ENCODE peak calls at places on chromosomes 1 and 21, in four cellular contexts. T, I, V and A are unnamed samples.

GRCh38 chr1:150268342-150268705 is 492 bp downstream of the APH1A start:
- DNase-seq in T (peak), I (peak), V (no peak), A (peak)

GRCh38 chr1:169679692-169680091 is 31.7 kb downstream of the SELL start:
- DNase-seq in T (no peak), I (no peak), V (no peak), A (no peak)

GRCh38 chr21:41931041-41931451 is 22.8 kb downstream of the C2CD2 start:
- DNase-seq in T (peak), I (no peak), V (no peak), A (peak)

GRCh38 chr21:46320331-46320801 is 3.3 kb downstream of the C21orf58 start:
- DNase-seq in T (no peak), I (no peak), V (no peak), A (no peak)

GRCh38 chr1:79224537-79224936 is 218.0 kb upstream of the ADGRL4 start:
- DNase-seq in T (no peak), I (no peak), V (no peak), A (no peak)

GRCh38 chr1:6052543-6053205 is 7.0 kb downstream of the KCNAB2 start:
- DNase-seq in T (peak), I (peak), V (peak), A (peak)

GRCh38 chr1:234357831-234358230 is 15.4 kb upstream of the COA6 start:
- DNase-seq in T (no peak), I (no peak), V (no peak), A (no peak)

GRCh38 chr1:94852758-94853157 is 32.6 kb downstream of the SLC44A3 start:
- DNase-seq in T (no peak), I (no peak), V (no peak), A (no peak)

GRCh38 chr1:80218112-80218511 is 1211.6 kb upstream of the ADGRL4 start:
- DNase-seq in T (peak), I (no peak), V (peak), A (no peak)

GRCh38 chr1:8263806-8264205 is 54.1 kb upstream of the SLC45A1 start:
- DNase-seq in T (no peak), I (no peak), V (no peak), A (no peak)

GRCh38 chr1:1371741-1372711 is 3.0 kb downstream of the AURKAIP1 start:
- DNase-seq in T (peak), I (peak), V (peak), A (peak)

GRCh38 chr1:224081604-224082003 is 32.3 kb upstream of the FBXO28 start:
- DNase-seq in T (no peak), I (no peak), V (no peak), A (no peak)

GRCh38 chr1:156117414-156118174 is 3.1 kb downstream of the LMNA start:
- DNase-seq in T (no peak), I (no peak), V (no peak), A (no peak)

GRCh38 chr1:167342846-167343245 is 122.2 kb downstream of the POU2F1 start:
- DNase-seq in T (no peak), I (peak), V (no peak), A (no peak)

GRCh38 chr1:198333744-198334143 is 176.9 kb downstream of the NEK7 start:
- DNase-seq in T (no peak), I (no peak), V (no peak), A (no peak)

GRCh38 chr1:7940745-7941436 is at the start of gene TNFRSF9:
- DNase-seq in T (no peak), I (no peak), V (no peak), A (peak)

GRCh38 chr1:231724876-231725647 is 98.5 kb downstream of the DISC1 start:
- DNase-seq in T (peak), I (no peak), V (peak), A (peak)

GRCh38 chr1:161044535-161044907 is 1.3 kb downstream of the USF1 start:
- DNase-seq in T (no peak), I (peak), V (no peak), A (no peak)

GRCh38 chr1:224559971-224560728 is 56.0 kb upstream of the CNIH3 start:
- DNase-seq in T (no peak), I (no peak), V (no peak), A (no peak)

GRCh38 chr1:179303173-179303572 is 9.6 kb downstream of the SOAT1 start:
- DNase-seq in T (no peak), I (no peak), V (peak), A (no peak)

GRCh38 chr1:85502171-85502570 is 37.2 kb upstream of the DDAH1 start:
- DNase-seq in T (no peak), I (no peak), V (no peak), A (no peak)

GRCh38 chr1:215567491-215568286 is 585 bp downstream of the KCTD3 start:
- DNase-seq in T (peak), I (peak), V (peak), A (peak)

GRCh38 chr1:111192643-111193519 is 7.6 kb downstream of the DENND2D start:
- DNase-seq in T (peak), I (no peak), V (no peak), A (peak)

GRCh38 chr1:228081144-228081543 is 1.4 kb upstream of the ARF1 start:
- DNase-seq in T (no peak), I (no peak), V (no peak), A (no peak)

GRCh38 chr1:23376890-23377811 is 7.5 kb upstream of the ZNF436 start:
- DNase-seq in T (no peak), I (no peak), V (no peak), A (peak)

GRCh38 chr1:41452704-41453350 is 31.7 kb downstream of the EDN2 start:
- DNase-seq in T (no peak), I (no peak), V (no peak), A (no peak)

GRCh38 chr1:25219661-25220251 is 12.5 kb downstream of the SYF2 start:
- DNase-seq in T (no peak), I (no peak), V (no peak), A (no peak)

GRCh38 chr1:174659823-174660222 is 212.1 kb downstream of the GPR52 start:
- DNase-seq in T (no peak), I (no peak), V (no peak), A (no peak)

GRCh38 chr1:89692601-89693503 is 59.9 kb downstream of the LRRC8C start:
- DNase-seq in T (no peak), I (no peak), V (no peak), A (no peak)

GRCh38 chr1:95604784-95605183 is 370.8 kb downstream of the RWDD3 start:
- DNase-seq in T (no peak), I (no peak), V (no peak), A (no peak)

GRCh38 chr1:212179394-212180076 is 105.7 kb upstream of the PPP2R5A start:
- DNase-seq in T (no peak), I (no peak), V (no peak), A (no peak)

GRCh38 chr1:226804907-226805759 is 65.3 kb upstream of the PSEN2 start:
- DNase-seq in T (no peak), I (no peak), V (no peak), A (no peak)

GRCh38 chr1:165854101-165854845 is 26.9 kb downstream of the UCK2 start:
- DNase-seq in T (no peak), I (no peak), V (no peak), A (peak)

GRCh38 chr1:244112046-244112445 is 61.0 kb downstream of the ZBTB18 start:
- DNase-seq in T (no peak), I (no peak), V (no peak), A (no peak)

GRCh38 chr1:202068596-202068995 is 54.1 kb upstream of the GPR37L1 start:
- DNase-seq in T (no peak), I (no peak), V (no peak), A (no peak)

GRCh38 chr21:30146558-30147282 is 19.9 kb downstream of the CLDN17 start:
- DNase-seq in T (no peak), I (no peak), V (no peak), A (no peak)

GRCh38 chr1:154821083-154821482 is 49.0 kb downstream of the KCNN3 start:
- DNase-seq in T (no peak), I (no peak), V (no peak), A (no peak)

GRCh38 chr1:111515291-111516007 is 12.0 kb upstream of the ADORA3 start:
- DNase-seq in T (no peak), I (no peak), V (no peak), A (no peak)

GRCh38 chr1:179298952-179299351 is 5.4 kb downstream of the SOAT1 start:
- DNase-seq in T (no peak), I (peak), V (no peak), A (no peak)

GRCh38 chr1:228772516-228773212 is 37.4 kb downstream of the RHOU start:
- DNase-seq in T (no peak), I (no peak), V (no peak), A (no peak)